ENCODE peak calls at places on chromosome 1, in five cellular contexts. X, H, A, B and Z are unnamed samples.

GRCh38 chr1:236342403-236343245 is 51.5 kb upstream of the EDARADD start:
- DNase-seq in A (no peak), B (no peak), H (no peak), X (no peak), Z (no peak)

GRCh38 chr1:156894711-156895407 is 1.3 kb downstream of the PEAR1 start:
- DNase-seq in H (peak), A (no peak), B (no peak), X (no peak), Z (no peak)

GRCh38 chr1:17023573-17023972 is 11.8 kb upstream of the ATP13A2 start:
- DNase-seq in H (no peak), X (no peak), B (no peak), A (no peak), Z (no peak)

GRCh38 chr1:151708891-151709290 is 7.7 kb downstream of the CELF3 start:
- DNase-seq in B (no peak), X (no peak), A (no peak), H (no peak), Z (no peak)

GRCh38 chr1:154886281-154887036 is 16.4 kb upstream of the KCNN3 start:
- DNase-seq in H (no peak), A (no peak), X (no peak), B (no peak), Z (no peak)

GRCh38 chr1:100868364-100868995 is 26.2 kb downstream of the EXTL2 start:
- DNase-seq in B (no peak), A (peak), X (peak), H (peak), Z (peak)

GRCh38 chr1:228343211-228343661 is 63.4 kb downstream of the TRIM11 start:
- DNase-seq in A (no peak), B (no peak), H (no peak), X (no peak), Z (no peak)

GRCh38 chr1:92784051-92784638 is 763 bp downstream of the EVI5 start:
- DNase-seq in H (peak), X (peak), A (peak), B (peak), Z (peak)

GRCh38 chr1:215474940-215475339 is 92.2 kb upstream of the KCTD3 start:
- DNase-seq in A (no peak), H (no peak), B (no peak), X (no peak), Z (no peak)

GRCh38 chr1:183956559-183957188 is 80.9 kb downstream of the COLGALT2 start:
- DNase-seq in B (peak), H (peak), X (peak), A (peak), Z (peak)

GRCh38 chr1:113278371-113278770 is 111.9 kb upstream of the MAGI3 start:
- DNase-seq in A (no peak), B (no peak), H (no peak), X (no peak), Z (no peak)

GRCh38 chr1:158509471-158510161 is 37.6 kb downstream of the OR10R2 start:
- DNase-seq in A (no peak), H (no peak), X (no peak), B (no peak), Z (peak)

GRCh38 chr1:200180821-200181220 is 153.3 kb downstream of the NR5A2 start:
- DNase-seq in X (peak), H (peak), A (no peak), B (no peak), Z (no peak)

GRCh38 chr1:98019747-98020146 is 98.9 kb upstream of the DPYD start:
- DNase-seq in X (no peak), A (no peak), B (no peak), H (no peak), Z (no peak)

GRCh38 chr1:174976436-174977107 is 23.2 kb upstream of the CACYBP start:
- DNase-seq in A (no peak), X (peak), H (no peak), B (no peak), Z (peak)

GRCh38 chr1:111110197-111110899 is 29.5 kb downstream of the DRAM2 start:
- DNase-seq in X (no peak), A (no peak), B (no peak), H (no peak), Z (no peak)

GRCh38 chr1:112446411-112446810 is 50.4 kb downstream of the CTTNBP2NL start:
- DNase-seq in X (no peak), B (no peak), A (no peak), H (no peak), Z (no peak)

GRCh38 chr1:191483997-191484396 is 674.3 kb upstream of the RGS18 start:
- DNase-seq in H (no peak), B (no peak), A (no peak), X (no peak), Z (no peak)

GRCh38 chr1:2148691-2149090 is 45.9 kb downstream of the FAAP20 start:
- DNase-seq in A (no peak), B (no peak), X (no peak), H (peak), Z (no peak)

GRCh38 chr1:10057305-10057704 is 24.5 kb downstream of the UBE4B start:
- DNase-seq in B (no peak), X (peak), H (no peak), A (no peak), Z (peak)